ENCODE peak calls at places on chromosome 2, in ten cellular contexts. N, A, R, W, J, F, H, I, S and G are unnamed samples.

GRCh38 chr2:194514281-194514680 is 1142.7 kb upstream of the SLC39A10 start:
- DNase-seq in F (no peak), A (no peak), N (no peak), I (no peak), W (no peak), R (no peak), H (no peak), J (no peak), S (no peak), G (no peak)

GRCh38 chr2:60661073-60661738 is 94.9 kb upstream of the PAPOLG start:
- DNase-seq in F (no peak), J (no peak), R (no peak), I (no peak), H (no peak), N (no peak), A (no peak), S (no peak), W (no peak), G (no peak)

GRCh38 chr2:239193925-239194687 is 206.7 kb downstream of the HDAC4 start:
- DNase-seq in A (no peak), H (no peak), W (peak; percentile 18), F (peak; percentile 55), N (no peak), R (no peak), I (no peak), J (no peak), S (no peak), G (peak; percentile 37)

GRCh38 chr2:75292826-75293225 is 93.5 kb upstream of the TACR1 start:
- DNase-seq in F (no peak), A (no peak), W (peak; percentile 88), R (no peak), H (peak; percentile 88), I (no peak), J (peak; percentile 3), S (peak; percentile 89), N (peak; percentile 91), G (no peak)

GRCh38 chr2:97724073-97724410 is 10.7 kb downstream of the ZAP70 start:
- DNase-seq in J (no peak), A (no peak), H (no peak), S (no peak), R (no peak), I (no peak), N (no peak), F (no peak), W (no peak), G (no peak)

GRCh38 chr2:86281066-86281700 is 56.2 kb downstream of the REEP1 start:
- DNase-seq in F (peak; percentile 4), I (no peak), A (no peak), H (no peak), S (no peak), J (no peak), N (no peak), R (no peak), W (no peak), G (no peak)

GRCh38 chr2:177427316-177427715 is 34.7 kb downstream of the AGPS start:
- DNase-seq in R (no peak), N (no peak), I (no peak), S (no peak), J (no peak), A (no peak), F (no peak), W (no peak), H (no peak), G (no peak)

GRCh38 chr2:15043336-15044058 is 411.0 kb downstream of the LRATD1 start:
- DNase-seq in W (no peak), R (no peak), F (no peak), J (no peak), N (peak; percentile 36), A (no peak), S (peak; percentile 16), I (no peak), H (peak; percentile 11), G (peak; percentile 31)

GRCh38 chr2:176067587-176068002 is 16.2 kb downstream of the EVX2 start:
- DNase-seq in R (no peak), F (no peak), H (no peak), A (no peak), W (no peak), I (no peak), S (no peak), J (no peak), N (no peak), G (peak; percentile 45)

GRCh38 chr2:176068037-176068832 is 15.5 kb downstream of the EVX2 start:
- DNase-seq in H (no peak), W (no peak), N (no peak), R (no peak), S (no peak), I (no peak), F (peak; percentile 58), A (no peak), J (no peak), G (peak; percentile 54)

GRCh38 chr2:176063958-176064357 is 19.8 kb downstream of the EVX2 start:
- DNase-seq in W (no peak), H (no peak), F (no peak), I (no peak), R (no peak), A (no peak), S (no peak), N (no peak), J (no peak), G (no peak)

GRCh38 chr2:176071330-176072291 is 12.2 kb downstream of the EVX2 start:
- DNase-seq in A (no peak), W (no peak), H (no peak), I (no peak), J (no peak), S (no peak), N (no peak), R (no peak), F (peak; percentile 54), G (no peak)

DNA sequence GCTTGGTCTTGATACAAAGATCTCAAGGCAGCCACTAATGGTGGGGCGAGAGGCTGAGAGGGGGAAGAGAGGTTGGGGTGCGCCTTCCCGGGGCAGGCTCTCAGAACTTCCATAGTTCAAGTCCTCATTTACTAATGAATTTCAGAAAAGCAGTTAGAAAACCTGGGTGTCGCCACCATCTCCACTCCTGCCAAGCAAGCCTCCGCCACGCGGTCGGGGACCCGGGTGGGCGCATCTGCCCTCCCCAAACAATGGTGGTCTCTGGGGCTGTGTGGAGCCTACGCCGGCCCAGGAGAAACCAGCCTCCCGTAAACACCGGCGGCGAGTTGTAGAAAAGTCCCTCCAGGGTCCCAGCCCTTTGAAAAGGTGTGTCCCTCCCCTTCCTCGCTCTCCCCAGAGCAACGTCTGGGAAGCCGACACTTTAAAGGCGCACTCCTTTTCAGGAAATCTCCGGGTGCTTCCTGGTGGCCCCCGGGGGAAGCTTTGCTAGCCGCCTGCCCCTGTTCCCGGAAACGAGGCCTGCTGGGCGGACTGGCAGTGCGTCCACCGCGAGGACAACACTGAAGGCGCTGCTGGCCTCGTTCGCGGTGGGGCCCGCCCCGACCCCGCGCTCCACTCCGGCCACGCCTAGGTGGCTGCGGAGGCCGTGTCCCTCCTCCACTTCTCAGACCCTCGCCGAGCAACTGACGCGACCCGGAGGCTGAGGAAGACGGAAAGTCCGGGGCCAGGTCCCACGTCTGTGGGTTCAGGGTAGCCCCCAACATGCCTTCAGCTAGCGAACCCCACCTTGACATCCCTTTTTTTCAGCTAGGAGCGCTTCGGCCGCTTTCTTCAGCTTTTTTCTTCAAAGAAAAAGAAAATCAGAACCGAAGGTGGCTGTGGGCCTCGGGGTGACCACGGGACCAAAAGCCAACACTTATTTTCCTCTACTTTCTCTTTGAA is 16.8 kb downstream of the EVX2 start:
- DNase-seq in J (no peak), F (peak; percentile 66), I (no peak), H (no peak), A (peak; percentile 18), R (no peak), W (no peak), S (no peak), N (no peak), G (peak; percentile 57)
- TF ChIP-seq EZH2 in J (no peak), F (peak; percentile 74), I (no peak), H (no peak), A (no peak), R (no peak), W (no peak), S (peak; percentile 83), N (no peak), G (peak; percentile 89)

DNA sequence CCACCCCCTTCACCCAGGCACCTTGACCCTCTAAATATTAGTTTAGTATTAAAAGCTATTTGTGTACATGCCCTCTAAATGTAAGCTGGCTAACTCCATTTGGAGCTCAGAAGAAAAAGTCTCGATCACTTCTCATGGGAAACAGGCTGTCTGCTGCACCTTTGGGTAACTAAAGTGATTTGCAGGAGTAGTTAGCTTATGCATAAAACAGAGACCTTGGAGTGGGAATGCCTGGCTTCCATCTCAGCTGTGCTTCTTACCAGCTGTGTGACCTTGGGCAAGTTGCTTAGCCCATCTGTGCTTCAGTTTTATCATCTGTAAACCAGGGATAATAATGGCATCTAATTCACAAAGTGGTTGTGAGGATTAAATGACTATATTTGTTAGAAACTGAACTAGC is 29.9 kb downstream of the IGFBP2 start:
- DNase-seq in F (no peak), J (no peak), W (no peak), H (no peak), A (no peak), R (no peak), S (no peak), N (no peak), I (no peak), G (no peak)
- H3K4me1 ChIP-seq in F (peaks cover 13% of the 10 kb centered on the region), J (no peaks in the 10 kb centered on the region), W (peaks cover 13% of the 10 kb centered on the region), H (peaks cover 17% of the 10 kb centered on the region), A (peaks cover 12% of the 10 kb centered on the region), R (peaks cover 19% of the 10 kb centered on the region), S (peaks cover 16% of the 10 kb centered on the region), N (no peaks in the 10 kb centered on the region), I (peaks cover 25% of the 10 kb centered on the region), G (peaks cover 15% of the 10 kb centered on the region)

GRCh38 chr2:111924617-111925107 is 26.3 kb downstream of the MERTK start:
- DNase-seq in I (no peak), J (no peak), N (no peak), R (no peak), F (no peak), H (peak; percentile 29), A (no peak), S (no peak), W (no peak), G (no peak)

GRCh38 chr2:111918383-111918806 is 20.0 kb downstream of the MERTK start:
- DNase-seq in S (peak; percentile 80), W (peak; percentile 75), R (peak; percentile 62), F (no peak), H (peak; percentile 51), A (peak; percentile 42), J (no peak), N (peak; percentile 82), I (no peak), G (no peak)

GRCh38 chr2:111919794-111920608 is 21.6 kb downstream of the MERTK start:
- DNase-seq in H (peak; percentile 70), S (no peak), J (no peak), N (no peak), A (no peak), R (peak; percentile 80), W (no peak), I (peak; percentile 66), F (no peak), G (no peak)

GRCh38 chr2:111923271-111923670 is 24.9 kb downstream of the MERTK start:
- DNase-seq in N (peak; percentile 13), J (no peak), S (no peak), W (peak; percentile 14), H (no peak), A (no peak), R (peak; percentile 36), F (no peak), I (no peak), G (no peak)

GRCh38 chr2:111919362-111919761 is 21.0 kb downstream of the MERTK start:
- DNase-seq in H (no peak), R (no peak), I (no peak), W (peak; percentile 21), N (no peak), J (no peak), A (peak; percentile 37), F (no peak), S (no peak), G (peak; percentile 31)
- TF ChIP-seq EZH2 in H (no peak), R (no peak), I (no peak), W (no peak), N (no peak), J (no peak), A (no peak), F (no peak), S (no peak), G (no peak)

DNA sequence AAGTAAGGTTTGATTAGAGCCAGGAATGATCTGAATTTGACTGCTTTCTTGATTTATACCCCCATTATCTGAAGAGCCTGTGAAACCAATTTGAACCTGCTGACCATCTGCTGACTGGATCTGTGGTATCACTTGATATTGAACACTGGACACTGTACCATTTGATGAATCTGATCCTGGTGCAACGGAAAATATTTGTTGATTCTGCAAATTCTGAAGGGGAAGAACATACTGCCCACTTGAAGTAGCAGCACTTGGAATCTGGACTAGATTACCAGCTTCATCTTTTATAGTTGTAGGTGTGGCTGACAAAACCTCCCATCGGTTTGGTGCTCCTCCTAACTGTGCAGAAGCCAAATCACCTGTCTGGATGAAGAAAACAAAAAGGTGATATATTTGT is 9.3 kb downstream of the SP3 start:
- DNase-seq in F (no peak), I (no peak), R (no peak), A (no peak), J (no peak), S (no peak), W (no peak), H (no peak), N (no peak), G (no peak)
- H3K4me1 ChIP-seq in F (no peaks in the 10 kb centered on the region), I (peaks cover 7% of the 10 kb centered on the region), R (peaks cover 33% of the 10 kb centered on the region), A (peaks cover 4% of the 10 kb centered on the region), J (peaks cover 8% of the 10 kb centered on the region), S (peaks cover 3% of the 10 kb centered on the region), W (peaks cover 34% of the 10 kb centered on the region), H (peaks cover 38% of the 10 kb centered on the region), N (no peaks in the 10 kb centered on the region), G (peaks cover 15% of the 10 kb centered on the region)